ENCODE peak calls at places on chromosomes 16 and 17, in four cellular contexts. One of them, this sample, is unnamed.

GRCh38 chr17:16273499-16273898 is 56.5 kb downstream of the PIGL start:
- DNase-seq in A549: no peak
- DNase-seq in tibial nerve: no peak
- DNase-seq in sigmoid colon: no peak
- DNase-seq in this sample: no peak

GRCh38 chr16:17773698-17774101 is 302.9 kb upstream of the XYLT1 start:
- DNase-seq in A549: no peak
- DNase-seq in tibial nerve: peak; percentile 12
- DNase-seq in sigmoid colon: no peak
- DNase-seq in this sample: no peak

GRCh38 chr17:56319531-56319930 is 166.3 kb downstream of the ANKFN1 start:
- DNase-seq in A549: peak; percentile 41
- DNase-seq in tibial nerve: no peak
- DNase-seq in sigmoid colon: no peak
- DNase-seq in this sample: no peak

GRCh38 chr17:1905190-1905919 is 75.5 kb downstream of the RPA1 start:
- DNase-seq in A549: no peak
- DNase-seq in tibial nerve: no peak
- DNase-seq in sigmoid colon: no peak
- DNase-seq in this sample: no peak

GRCh38 chr16:101586-101985 is 23.6 kb downstream of the MPG start:
- DNase-seq in A549: no peak
- DNase-seq in tibial nerve: no peak
- DNase-seq in sigmoid colon: no peak
- DNase-seq in this sample: no peak

GRCh38 chr17:34370997-34371395 is 8.0 kb upstream of the CCL1 start:
- DNase-seq in A549: no peak
- DNase-seq in tibial nerve: no peak
- DNase-seq in sigmoid colon: no peak
- DNase-seq in this sample: no peak

GRCh38 chr17:21400816-21401593 is 24.8 kb downstream of the KCNJ12 start:
- DNase-seq in A549: no peak
- DNase-seq in tibial nerve: no peak
- DNase-seq in sigmoid colon: no peak
- DNase-seq in this sample: no peak

GRCh38 chr17:3722716-3723115 is 987 bp upstream of the HASPIN start:
- DNase-seq in A549: no peak
- DNase-seq in tibial nerve: no peak
- DNase-seq in sigmoid colon: no peak
- DNase-seq in this sample: no peak

GRCh38 chr17:34886831-34887230 is 74.4 kb downstream of the CCT6B start:
- DNase-seq in A549: no peak
- DNase-seq in tibial nerve: no peak
- DNase-seq in sigmoid colon: no peak
- DNase-seq in this sample: no peak

GRCh38 chr17:72366626-72367025 is 245.8 kb downstream of the SOX9 start:
- DNase-seq in A549: no peak
- DNase-seq in tibial nerve: no peak
- DNase-seq in sigmoid colon: no peak
- DNase-seq in this sample: no peak

GRCh38 chr16:84258266-84258665 is 18.5 kb upstream of the KCNG4 start:
- DNase-seq in A549: no peak
- DNase-seq in tibial nerve: no peak
- DNase-seq in sigmoid colon: no peak
- DNase-seq in this sample: no peak

GRCh38 chr17:4648741-4649140 is 7.3 kb upstream of the ALOX15 start:
- DNase-seq in A549: no peak
- DNase-seq in tibial nerve: no peak
- DNase-seq in sigmoid colon: no peak
- DNase-seq in this sample: no peak

GRCh38 chr16:24555346-24555872 is 16.0 kb downstream of the RBBP6 start:
- DNase-seq in A549: no peak
- DNase-seq in tibial nerve: no peak
- DNase-seq in sigmoid colon: no peak
- DNase-seq in this sample: no peak

GRCh38 chr17:62746941-62747340 is 61.2 kb downstream of the MARCHF10 start:
- DNase-seq in A549: no peak
- DNase-seq in tibial nerve: no peak
- DNase-seq in sigmoid colon: no peak
- DNase-seq in this sample: no peak

GRCh38 chr16:50298075-50298460 is 31.7 kb downstream of the ADCY7 start:
- DNase-seq in A549: no peak
- DNase-seq in tibial nerve: no peak
- DNase-seq in sigmoid colon: peak; percentile 42
- DNase-seq in this sample: peak; percentile 54

GRCh38 chr16:53952215-53953208 is 248.6 kb downstream of the FTO start:
- DNase-seq in A549: no peak
- DNase-seq in tibial nerve: no peak
- DNase-seq in sigmoid colon: no peak
- DNase-seq in this sample: no peak

GRCh38 chr16:46974352-46974751 is 878 bp upstream of the DNAJA2 start:
- DNase-seq in A549: peak; percentile 26
- DNase-seq in tibial nerve: peak; percentile 11
- DNase-seq in sigmoid colon: no peak
- DNase-seq in this sample: no peak

GRCh38 chr17:33292184-33292980 is 713 bp downstream of the ASIC2 start:
- DNase-seq in A549: peak; percentile 53
- DNase-seq in tibial nerve: no peak
- DNase-seq in sigmoid colon: no peak
- DNase-seq in this sample: no peak

GRCh38 chr17:10879110-10879509 is 41.2 kb upstream of the PIRT start:
- DNase-seq in A549: no peak
- DNase-seq in tibial nerve: no peak
- DNase-seq in sigmoid colon: no peak
- DNase-seq in this sample: no peak

GRCh38 chr16:1472974-1473373 is 1.9 kb downstream of the CLCN7 start:
- DNase-seq in A549: no peak
- DNase-seq in tibial nerve: no peak
- DNase-seq in sigmoid colon: no peak
- DNase-seq in this sample: no peak
- TF ChIP-seq POLR2A in A549: no peak
- TF ChIP-seq POLR2A in tibial nerve: no peak
- TF ChIP-seq POLR2A in sigmoid colon: no peak
- TF ChIP-seq POLR2A in this sample: no peak

DNA sequence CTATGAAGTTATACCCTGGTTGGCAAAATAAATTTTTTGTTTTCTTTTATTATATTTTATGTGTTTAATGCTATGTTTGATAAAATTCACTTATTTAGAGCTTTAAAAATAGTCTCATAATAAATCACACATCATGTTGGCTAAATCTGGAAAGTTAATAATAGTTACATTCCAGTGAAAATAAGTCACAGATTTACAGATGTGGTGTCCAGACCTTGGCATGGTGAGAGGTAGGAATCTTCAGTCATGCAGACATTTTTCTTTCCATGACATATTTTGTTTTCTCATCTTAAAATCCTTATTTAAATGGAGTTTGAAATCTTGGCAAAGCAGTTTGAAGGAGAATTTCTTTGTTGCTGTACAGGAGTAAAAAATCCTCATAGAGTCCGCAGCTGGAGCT is 48.1 kb upstream of the GOSR1 start:
- DNase-seq in A549: no peak
- DNase-seq in tibial nerve: no peak
- DNase-seq in sigmoid colon: no peak
- DNase-seq in this sample: no peak
- H3K9me3 ChIP-seq in A549: no peaks in the 10 kb centered on the region
- H3K9me3 ChIP-seq in tibial nerve: no peaks in the 10 kb centered on the region
- H3K9me3 ChIP-seq in sigmoid colon: no peaks in the 10 kb centered on the region
- H3K9me3 ChIP-seq in this sample: no peaks in the 10 kb centered on the region

DNA sequence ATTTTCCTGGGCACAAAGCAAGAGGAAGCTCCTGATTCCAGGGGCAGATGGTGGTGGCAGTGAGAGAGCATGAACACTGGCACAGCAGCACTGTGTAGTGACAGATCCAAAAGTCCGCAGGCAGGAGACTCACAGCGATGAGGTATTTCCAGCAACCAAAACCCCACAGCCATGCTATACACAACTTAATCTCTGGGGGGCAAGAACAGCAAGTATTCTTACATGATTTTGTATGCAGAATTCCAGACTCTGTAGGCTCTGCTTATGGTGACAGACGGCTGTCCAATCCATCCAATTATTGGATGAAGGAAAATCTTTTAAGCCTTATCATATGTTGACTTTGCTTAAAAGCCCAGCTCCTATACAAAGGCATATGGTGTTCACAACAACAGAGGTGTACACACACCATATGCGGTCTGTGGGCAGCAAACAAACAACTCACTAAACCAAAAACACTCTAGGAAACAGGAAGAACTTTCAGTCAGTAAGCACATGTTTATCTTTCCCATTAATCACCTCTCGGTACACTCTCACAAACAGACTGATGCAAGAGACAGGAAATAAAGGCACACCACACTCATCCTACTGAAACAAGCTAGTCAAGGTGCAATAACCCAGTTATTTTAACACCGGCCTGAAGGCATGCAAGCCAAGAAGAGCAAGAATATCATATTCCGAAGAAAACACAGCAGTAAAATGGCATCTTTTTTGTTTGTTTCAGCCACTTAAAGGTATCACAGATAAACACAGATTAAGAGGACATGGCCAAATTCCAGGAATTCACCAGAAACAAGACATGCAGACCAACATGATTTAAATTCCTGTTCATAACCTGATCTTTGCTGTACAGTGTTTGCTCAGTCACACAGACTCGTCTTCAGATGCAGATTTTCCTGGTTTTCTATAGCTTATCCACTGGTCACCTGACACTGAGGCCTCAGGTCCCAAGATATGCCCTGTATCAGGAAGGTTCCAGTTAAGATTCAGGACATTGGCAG is 47.8 kb downstream of the ERN1 start:
- DNase-seq in A549: peak; percentile 79
- DNase-seq in tibial nerve: no peak
- DNase-seq in sigmoid colon: no peak
- DNase-seq in this sample: no peak
- H3K4me3 ChIP-seq in A549: peak overlapping the region; percentile 2
- H3K4me3 ChIP-seq in tibial nerve: no peak overlapping the region
- H3K4me3 ChIP-seq in sigmoid colon: no peak overlapping the region
- H3K4me3 ChIP-seq in this sample: no peak overlapping the region

DNA sequence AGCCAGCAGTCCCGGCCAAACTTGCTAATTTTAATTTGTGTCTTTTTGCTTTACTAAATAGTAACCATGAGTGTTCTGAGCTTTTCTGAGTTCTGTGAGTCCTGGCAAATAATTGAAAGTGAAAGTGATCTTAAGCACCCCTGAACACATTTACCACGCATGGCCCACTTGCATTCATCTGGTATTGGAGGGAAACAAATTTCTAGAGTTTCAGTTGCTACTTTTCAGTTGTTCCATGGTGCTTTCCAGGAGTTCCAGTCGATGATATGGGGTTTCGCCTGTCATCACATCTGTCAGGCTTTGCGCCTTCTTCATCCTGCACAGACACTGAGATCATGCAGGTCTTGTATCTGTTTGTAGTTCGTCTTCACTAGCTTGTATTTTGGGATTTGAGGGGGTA is 44.1 kb downstream of the CRLF3 start:
- DNase-seq in A549: no peak
- DNase-seq in tibial nerve: no peak
- DNase-seq in sigmoid colon: no peak
- DNase-seq in this sample: no peak
- TF ChIP-seq POLR2A in A549: no peak
- TF ChIP-seq POLR2A in tibial nerve: no peak
- TF ChIP-seq POLR2A in sigmoid colon: no peak
- TF ChIP-seq POLR2A in this sample: no peak

GRCh38 chr17:60493847-60494321 is 32.2 kb downstream of the APPBP2 start:
- DNase-seq in A549: no peak
- DNase-seq in tibial nerve: no peak
- DNase-seq in sigmoid colon: no peak
- DNase-seq in this sample: no peak

GRCh38 chr17:60496051-60496450 is 30.0 kb downstream of the APPBP2 start:
- DNase-seq in A549: no peak
- DNase-seq in tibial nerve: no peak
- DNase-seq in sigmoid colon: no peak
- DNase-seq in this sample: no peak

GRCh38 chr17:60495260-60495659 is 30.8 kb downstream of the APPBP2 start:
- DNase-seq in A549: no peak
- DNase-seq in tibial nerve: no peak
- DNase-seq in sigmoid colon: no peak
- DNase-seq in this sample: no peak

GRCh38 chr17:60491771-60492170 is 34.3 kb downstream of the APPBP2 start:
- DNase-seq in A549: no peak
- DNase-seq in tibial nerve: no peak
- DNase-seq in sigmoid colon: no peak
- DNase-seq in this sample: no peak
- H3K9me3 ChIP-seq in A549: peaks cover 59% of the 10 kb centered on the region
- H3K9me3 ChIP-seq in tibial nerve: peaks cover 11% of the 10 kb centered on the region
- H3K9me3 ChIP-seq in sigmoid colon: peaks cover 6% of the 10 kb centered on the region
- H3K9me3 ChIP-seq in this sample: peaks cover 29% of the 10 kb centered on the region

DNA sequence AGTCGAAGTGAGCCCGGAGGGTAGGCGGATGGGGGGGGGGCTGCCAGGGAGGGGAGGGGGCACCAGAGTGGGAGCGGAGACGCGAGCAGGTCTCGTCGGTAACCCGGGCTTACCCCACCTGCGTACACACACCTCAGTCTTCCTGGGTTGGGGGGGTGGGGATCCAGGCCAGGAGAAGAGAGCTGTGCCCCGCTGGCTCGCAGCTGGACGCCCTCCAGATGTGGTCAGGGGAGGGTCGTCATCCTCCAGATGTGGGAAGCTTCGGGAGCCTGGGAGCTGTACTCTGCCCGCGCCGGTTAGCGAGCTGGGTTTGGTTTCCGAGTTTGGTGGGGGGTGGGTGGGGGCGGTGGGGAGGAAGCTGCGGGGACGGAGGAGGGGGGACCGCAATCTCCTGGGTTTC is 1.3 kb downstream of the CACNA1G start:
- DNase-seq in A549: no peak
- DNase-seq in tibial nerve: no peak
- DNase-seq in sigmoid colon: no peak
- DNase-seq in this sample: no peak
- H3K4me3 ChIP-seq in A549: peak overlapping the region; percentile 69
- H3K4me3 ChIP-seq in tibial nerve: no peak overlapping the region
- H3K4me3 ChIP-seq in sigmoid colon: peak overlapping the region; percentile 57
- H3K4me3 ChIP-seq in this sample: peak overlapping the region; percentile 80

DNA sequence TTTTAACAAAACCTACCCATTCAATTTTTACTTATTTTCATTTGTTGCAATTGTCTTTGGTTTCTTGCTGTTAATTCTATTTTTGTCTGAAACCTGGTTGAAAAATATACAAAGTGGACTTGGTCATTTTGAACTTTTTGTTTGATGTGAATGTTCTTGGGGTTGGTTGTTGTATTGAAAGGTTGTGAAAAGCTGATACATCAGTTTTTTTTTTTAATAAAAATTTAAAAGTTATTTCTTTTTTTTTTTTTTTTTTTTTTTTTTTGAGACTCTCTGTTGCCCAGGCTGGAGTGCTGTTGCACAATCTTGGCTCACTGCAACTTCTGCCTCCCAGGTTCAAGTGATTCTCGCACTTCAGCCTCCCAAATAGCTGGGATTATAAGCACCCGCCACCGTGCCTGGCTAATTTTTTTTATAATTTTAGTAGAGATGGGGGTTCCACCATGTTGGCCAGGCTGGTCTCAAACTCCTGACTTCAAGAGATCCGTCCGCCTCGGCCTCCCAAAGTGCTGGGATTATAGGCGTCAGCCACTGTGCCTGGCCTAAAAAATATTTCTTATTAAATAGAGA is 28.9 kb downstream of the WIPF2 start:
- DNase-seq in A549: no peak
- DNase-seq in tibial nerve: peak; percentile 16
- DNase-seq in sigmoid colon: no peak
- DNase-seq in this sample: no peak
- TF ChIP-seq POLR2A in A549: no peak
- TF ChIP-seq POLR2A in tibial nerve: no peak
- TF ChIP-seq POLR2A in sigmoid colon: no peak
- TF ChIP-seq POLR2A in this sample: no peak

This sample was measured in spleen.